ENCODE peak calls at places on chromosomes 16 and 17, in six cellular contexts. D is H9, I is H1, P is IMR-90, W is mesenchymal stem cell, C is neuronal stem cell. L is an unnamed sample.

GRCh38 chr17:47878203-47879027 is 17.6 kb upstream of the SP2 start:
- DNase-seq in D (peak; percentile 33), W (peak; percentile 29), P (no peak), C (no peak), I (no peak), L (no peak)

GRCh38 chr17:5705081-5705875 is 121.0 kb upstream of the NLRP1 start:
- DNase-seq in W (no peak), P (peak; percentile 1), I (no peak), D (peak; percentile 80), C (peak; percentile 62), L (no peak)

GRCh38 chr16:29730649-29731048 is 15.1 kb downstream of the C16orf54 start:
- DNase-seq in I (no peak), D (no peak), P (no peak), W (no peak), C (no peak), L (no peak)

GRCh38 chr16:85308585-85309540 is 196.6 kb upstream of the CIBAR2 start:
- DNase-seq in I (no peak), D (no peak), P (no peak), C (no peak), W (no peak), L (no peak)

GRCh38 chr17:436571-436970 is 84.0 kb upstream of the RPH3AL start:
- DNase-seq in I (no peak), P (no peak), W (no peak), C (no peak), D (no peak), L (no peak)

GRCh38 chr17:61411114-61411943 is 11.7 kb downstream of the TBX2 start:
- DNase-seq in D (peak; percentile 85), I (no peak), P (peak; percentile 74), C (peak; percentile 77), W (peak; percentile 88), L (peak; percentile 62)

GRCh38 chr17:44203731-44204452 is 4.2 kb upstream of the ATXN7L3 start:
- DNase-seq in W (peak; percentile 51), C (peak; percentile 39), P (peak; percentile 31), I (no peak), D (peak; percentile 89), L (peak; percentile 64)

GRCh38 chr17:42387221-42387657 is 1.0 kb downstream of the STAT3 start:
- DNase-seq in P (peak; percentile 74), D (no peak), C (no peak), I (no peak), W (peak; percentile 80), L (no peak)

GRCh38 chr16:49593423-49594040 is 219.9 kb downstream of the C16orf78 start:
- DNase-seq in P (no peak), D (peak; percentile 33), I (no peak), C (no peak), W (no peak), L (no peak)

GRCh38 chr17:685006-685405 is 29.6 kb downstream of the VPS53 start:
- DNase-seq in W (no peak), C (no peak), D (no peak), P (no peak), I (no peak), L (no peak)

GRCh38 chr17:67059372-67059771 is 15.0 kb downstream of the CACNG1 start:
- DNase-seq in C (no peak), D (peak; percentile 15), I (no peak), P (no peak), W (no peak), L (no peak)

GRCh38 chr17:78417531-78417909 is 39.1 kb downstream of the PGS1 start:
- DNase-seq in P (no peak), D (no peak), W (no peak), I (no peak), C (no peak), L (no peak)

GRCh38 chr16:35744716-35745115 is 2285.3 kb downstream of the TP53TG3F start:
- DNase-seq in C (no peak), D (no peak), I (no peak), W (no peak), P (no peak), L (no peak)

GRCh38 chr17:59838196-59838911 is 54.4 kb downstream of the TUBD1 start:
- DNase-seq in C (no peak), W (no peak), P (no peak), D (no peak), I (no peak), L (no peak)

GRCh38 chr17:45241315-45242011 is 19.8 kb downstream of the FMNL1 start:
- DNase-seq in I (no peak), D (peak; percentile 77), C (peak; percentile 51), P (no peak), W (no peak), L (peak; percentile 46)

GRCh38 chr17:78252111-78252634 is 20.7 kb downstream of the TMEM235 start:
- DNase-seq in I (no peak), P (no peak), C (no peak), D (peak; percentile 43), W (no peak), L (no peak)

GRCh38 chr16:49491111-49491670 is 117.6 kb downstream of the C16orf78 start:
- DNase-seq in P (no peak), D (no peak), C (peak; percentile 15), I (no peak), W (no peak), L (no peak)

GRCh38 chr17:17513626-17514025 is 17.4 kb upstream of the RASD1 start:
- DNase-seq in D (no peak), W (no peak), P (no peak), I (no peak), C (no peak), L (no peak)

GRCh38 chr16:20291807-20292206 is 35.5 kb downstream of the GP2 start:
- DNase-seq in I (no peak), D (peak; percentile 32), C (no peak), W (no peak), P (no peak), L (no peak)

GRCh38 chr17:7825206-7825980 is 8.6 kb upstream of the KDM6B start:
- DNase-seq in W (peak; percentile 24), I (no peak), D (peak; percentile 24), P (no peak), C (no peak), L (no peak)

GRCh38 chr17:70329751-70330150 is 160.4 kb downstream of the KCNJ2 start:
- DNase-seq in C (no peak), P (no peak), D (no peak), W (no peak), I (no peak), L (peak; percentile 70)

GRCh38 chr16:53052519-53053501 is at the start of gene CHD9NB:
- DNase-seq in C (no peak), P (peak; percentile 86), W (peak; percentile 89), I (no peak), D (no peak), L (peak; percentile 59)

GRCh38 chr16:27365142-27366089 is 36.6 kb upstream of the IL21R start:
- DNase-seq in C (no peak), I (no peak), D (no peak), P (peak; percentile 84), W (peak; percentile 58), L (peak; percentile 69)

GRCh38 chr16:85675528-85675927 is 13.2 kb downstream of the GINS2 start:
- DNase-seq in D (no peak), C (no peak), W (peak; percentile 48), I (no peak), P (peak; percentile 56), L (peak; percentile 45)

GRCh38 chr16:64180136-64180900 is 941.5 kb downstream of the CDH11 start:
- DNase-seq in W (no peak), C (no peak), D (no peak), P (no peak), I (no peak), L (no peak)

GRCh38 chr16:56861756-56862155 is 3.3 kb upstream of the SLC12A3 start:
- DNase-seq in P (no peak), W (no peak), I (no peak), D (no peak), C (no peak), L (no peak)
- H2AK5ac ChIP-seq in P (no peak overlapping the region), W (peak overlapping the region; percentile 44), I (no peak overlapping the region), D (no peak overlapping the region), C (no peak overlapping the region), L (no peak overlapping the region)

DNA sequence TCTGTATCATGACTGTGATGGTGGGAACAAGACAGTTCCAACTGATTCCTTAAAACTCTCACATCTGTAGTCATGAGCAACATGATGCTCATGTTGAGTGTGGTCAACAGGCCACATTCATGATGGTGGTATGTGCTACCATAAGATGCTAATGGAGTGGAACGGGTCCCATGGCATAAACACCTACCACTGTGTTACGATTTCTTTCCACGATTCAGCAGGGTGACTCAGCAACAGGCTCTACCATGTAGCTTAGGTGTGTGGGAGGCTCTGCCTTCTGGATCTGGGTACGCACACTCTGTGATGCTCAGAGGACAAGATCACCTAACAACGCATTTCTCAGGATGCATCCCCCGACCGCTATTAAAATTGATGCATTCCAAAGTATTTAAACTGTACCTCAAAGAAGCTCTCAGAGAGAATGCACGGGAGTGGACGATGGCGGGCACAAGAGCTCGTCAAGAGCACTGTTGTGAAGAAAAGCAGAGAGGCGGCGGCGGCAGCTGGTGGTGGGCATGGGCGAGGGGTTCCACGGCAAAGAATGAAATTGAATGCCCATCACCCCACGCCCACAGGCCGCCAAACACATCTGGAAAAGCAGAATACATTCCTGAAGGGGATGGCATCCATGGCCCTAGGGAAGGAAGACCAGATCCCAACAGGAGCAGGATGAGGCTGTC is 133.3 kb downstream of the ZNF778 start:
- DNase-seq in D (no peak), I (no peak), C (no peak), P (peak; percentile 63), W (peak; percentile 44), L (no peak)
- H3K9ac ChIP-seq in D (no peak overlapping the region), I (no peak overlapping the region), C (no peak overlapping the region), P (no peak overlapping the region), W (no peak overlapping the region), L (no peak overlapping the region)

DNA sequence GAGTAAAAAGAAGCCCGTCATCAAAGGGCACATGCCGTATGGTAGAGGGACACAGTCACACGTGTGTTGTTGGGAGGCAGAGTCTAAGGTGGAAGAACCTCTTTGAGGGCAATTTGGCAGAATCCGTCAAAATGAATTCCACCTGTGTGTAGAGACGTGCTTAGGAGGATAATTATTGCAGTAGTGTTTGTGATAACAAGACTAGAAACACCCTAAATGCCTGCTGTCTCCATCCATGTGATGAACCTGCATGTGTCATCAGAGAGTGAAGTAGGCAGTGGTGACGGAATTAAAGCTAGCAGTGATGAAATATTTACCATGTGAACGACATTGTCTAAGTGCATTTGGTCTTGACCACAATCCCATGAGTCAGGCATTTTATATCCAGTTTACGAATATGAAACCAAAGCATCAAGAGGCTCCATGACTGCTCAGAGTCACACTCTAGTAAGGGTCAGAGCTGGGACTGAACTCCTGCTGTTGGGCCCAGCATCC is 61.3 kb upstream of the ADORA2B start:
- DNase-seq in D (no peak), C (no peak), P (peak; percentile 93), W (peak; percentile 95), I (no peak), L (peak; percentile 57)
- H2AFZ ChIP-seq in D (no peak overlapping the region), C (no peak overlapping the region), P (peak overlapping the region; percentile 44), W (no peak overlapping the region), I (no peak overlapping the region), L (no peak overlapping the region)

DNA sequence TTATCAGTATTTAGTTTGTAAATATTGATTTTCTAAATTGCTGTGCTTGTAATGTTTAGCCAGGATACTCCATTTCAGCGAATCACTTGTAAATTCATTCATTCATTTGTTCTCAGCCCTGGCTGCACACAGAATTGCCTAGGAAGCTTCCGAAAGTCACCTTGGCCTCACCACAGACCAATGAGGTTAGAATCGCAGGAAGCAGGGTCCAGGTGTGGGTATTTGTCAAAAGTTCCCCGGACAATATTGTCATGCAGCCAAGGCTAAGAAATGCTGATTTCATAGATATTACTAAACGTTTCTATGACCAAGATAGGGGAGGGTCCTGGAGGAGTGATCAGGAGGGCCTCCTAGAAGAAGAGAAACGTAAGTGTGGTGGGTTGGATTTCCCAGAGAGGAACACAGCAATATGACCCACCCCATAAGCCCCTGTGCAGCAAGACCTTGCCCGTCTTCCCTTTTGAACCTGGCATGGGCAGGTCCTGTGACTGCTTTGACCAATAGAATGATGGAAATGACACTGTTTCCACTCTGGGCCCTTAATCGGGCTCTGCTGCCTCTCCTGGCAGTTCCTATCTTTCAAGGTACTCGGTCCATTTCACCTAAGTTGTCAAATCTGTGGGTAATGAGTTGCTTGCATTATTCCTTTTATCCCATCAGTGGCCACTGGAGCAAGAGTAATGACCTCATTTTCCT is 238.7 kb downstream of the FOXL1 start:
- DNase-seq in D (no peak), P (no peak), C (no peak), W (no peak), I (no peak), L (no peak)
- H2AK5ac ChIP-seq in D (no peak overlapping the region), P (no peak overlapping the region), C (no peak overlapping the region), W (no peak overlapping the region), I (no peak overlapping the region), L (no peak overlapping the region)